ENCODE peak calls at places on chromosome 2, in eight cellular contexts. N, I, K, F, X, C, T and A are unnamed samples.
A peak's percentile ranks its signal among the peaks of the same experiment; 100 is the strongest.

GRCh38 chr2:159124931-159125467 is 156.6 kb downstream of the TANC1 start:
- DNase-seq in K (no peak), I (no peak), X (no peak), N (no peak), C (no peak), F (peak; percentile 36), T (no peak), A (no peak)

GRCh38 chr2:120287183-120288015 is 34.7 kb downstream of the RALB start:
- DNase-seq in K (no peak), C (no peak), T (no peak), N (peak; percentile 38), X (no peak), F (no peak), I (no peak), A (no peak)

GRCh38 chr2:102048465-102048864 is 56.7 kb downstream of the IL1R2 start:
- DNase-seq in F (peak; percentile 46), K (peak; percentile 39), X (peak; percentile 83), N (no peak), I (no peak), C (no peak), T (peak; percentile 53), A (no peak)

GRCh38 chr2:45370367-45370766 is 240.7 kb downstream of the SRBD1 start:
- DNase-seq in I (no peak), X (no peak), F (no peak), N (no peak), T (no peak), C (no peak), K (no peak), A (no peak)

GRCh38 chr2:50611261-50612020 is 420.5 kb downstream of the NRXN1 start:
- DNase-seq in X (no peak), T (no peak), N (no peak), C (no peak), F (no peak), I (no peak), K (no peak), A (no peak)

GRCh38 chr2:230885467-230886130 is 20.9 kb downstream of the ITM2C start:
- DNase-seq in K (no peak), T (no peak), X (no peak), N (no peak), F (no peak), C (peak; percentile 39), I (no peak), A (no peak)

GRCh38 chr2:227504700-227505099 is 32.7 kb downstream of the AGFG1 start:
- DNase-seq in F (no peak), I (no peak), K (no peak), X (no peak), N (no peak), T (no peak), C (no peak), A (no peak)

GRCh38 chr2:153499439-153499838 is 20.9 kb upstream of the RPRM start:
- DNase-seq in K (no peak), C (no peak), X (no peak), T (no peak), F (no peak), N (no peak), I (no peak), A (peak; percentile 80)

GRCh38 chr2:73110622-73111299 is 2.0 kb downstream of the RAB11FIP5 start:
- DNase-seq in K (no peak), F (peak; percentile 20), N (no peak), C (peak; percentile 23), I (no peak), T (no peak), X (no peak), A (no peak)

GRCh38 chr2:226618875-226619605 is 180.6 kb downstream of the IRS1 start:
- DNase-seq in K (no peak), C (no peak), F (no peak), X (no peak), I (no peak), N (no peak), T (no peak), A (no peak)

GRCh38 chr2:111120253-111121027 is at the start of gene BCL2L11:
- DNase-seq in K (peak; percentile 89), F (peak; percentile 96), T (peak; percentile 81), C (peak; percentile 94), X (peak; percentile 94), N (peak; percentile 70), I (peak; percentile 94), A (no peak)
- TF ChIP-seq POLR2A in K (peak; percentile 64), F (peak; percentile 64), T (peak; percentile 88), C (peak; percentile 77), X (no peak), N (peak; percentile 90), I (peak; percentile 66), A (peak; percentile 29)

DNA sequence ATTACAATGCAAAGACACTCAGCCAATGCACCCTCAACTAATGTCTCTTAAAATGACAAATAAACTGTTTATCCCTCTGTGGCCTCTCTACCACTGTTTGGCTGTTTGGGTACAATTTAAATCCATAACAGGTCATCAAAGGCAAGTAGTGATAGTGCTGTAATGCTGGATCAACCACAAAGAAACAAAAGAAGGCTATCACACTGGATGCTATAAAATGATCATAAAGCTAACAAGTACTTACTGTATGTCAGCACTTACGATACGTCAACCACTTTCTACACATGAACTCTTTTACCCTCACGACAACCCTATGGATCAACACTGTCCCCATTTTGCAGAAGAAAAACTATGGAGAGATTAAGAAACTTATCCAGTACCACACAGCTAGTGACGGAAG is 54.1 kb downstream of the RNU4ATAC start:
- DNase-seq in N (no peak), I (no peak), X (no peak), K (no peak), C (no peak), T (no peak), F (no peak), A (no peak)
- TF ChIP-seq EP300 in N (no peak), I (no peak), X (no peak), K (no peak), C (no peak), T (no peak), F (no peak), A (no peak)

DNA sequence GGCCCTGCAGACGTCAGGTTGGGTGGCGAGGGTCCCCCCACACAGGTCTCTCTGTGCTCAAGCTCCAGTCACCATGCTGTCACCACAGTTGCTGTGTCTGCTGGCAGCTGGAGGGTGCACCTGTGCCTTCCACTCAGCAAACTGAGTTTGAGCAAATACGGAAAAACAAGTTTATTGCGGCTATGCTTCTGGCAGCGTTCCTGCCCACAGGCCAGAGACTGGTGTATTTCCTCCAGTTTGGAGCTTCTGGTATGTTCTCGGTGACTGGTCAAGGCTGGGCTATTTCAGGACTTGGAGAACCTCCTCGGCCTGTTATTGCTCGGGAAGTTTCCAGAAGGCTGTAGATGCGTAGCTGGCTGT is 132.6 kb downstream of the SEPTIN10 start:
- DNase-seq in F (peak; percentile 77), I (no peak), X (no peak), C (no peak), T (no peak), K (no peak), N (no peak), A (no peak)
- H3K27ac ChIP-seq in F (peak overlapping the region; percentile 47), I (no peak overlapping the region), X (no peak overlapping the region), C (no peak overlapping the region), T (no peak overlapping the region), K (no peak overlapping the region), N (no peak overlapping the region), A (no peak overlapping the region)

GRCh38 chr2:62296833-62297641 is 101.1 kb downstream of the B3GNT2 start:
- DNase-seq in F (no peak), T (no peak), C (peak; percentile 75), X (no peak), K (no peak), N (no peak), I (no peak), A (no peak)

GRCh38 chr2:62293151-62293489 is 97.2 kb downstream of the B3GNT2 start:
- DNase-seq in X (no peak), C (no peak), I (no peak), F (no peak), N (no peak), T (no peak), K (no peak), A (no peak)

GRCh38 chr2:62293490-62294212 is 97.7 kb downstream of the B3GNT2 start:
- DNase-seq in N (no peak), X (peak; percentile 82), C (no peak), T (peak; percentile 40), F (peak; percentile 92), K (peak; percentile 45), I (no peak), A (no peak)

GRCh38 chr2:62297642-62298010 is 101.7 kb downstream of the B3GNT2 start:
- DNase-seq in C (peak; percentile 86), F (no peak), N (no peak), K (no peak), I (no peak), X (no peak), T (no peak), A (no peak)

GRCh38 chr2:62296034-62296832 is 100.3 kb downstream of the B3GNT2 start:
- DNase-seq in N (no peak), K (no peak), I (no peak), C (peak; percentile 94), X (no peak), T (no peak), F (no peak), A (no peak)
- TF ChIP-seq POLR2A in N (no peak), K (no peak), I (no peak), C (peak; percentile 78), X (no peak), T (no peak), F (no peak), A (no peak)

GRCh38 chr2:98346259-98347236 is at the start of gene CNGA3:
- DNase-seq in F (peak; percentile 15), T (no peak), K (no peak), N (no peak), C (peak; percentile 12), I (no peak), X (no peak), A (peak; percentile 70)
- TF ChIP-seq EP300 in F (no peak), T (no peak), K (no peak), N (no peak), C (no peak), I (no peak), X (no peak), A (no peak)

DNA sequence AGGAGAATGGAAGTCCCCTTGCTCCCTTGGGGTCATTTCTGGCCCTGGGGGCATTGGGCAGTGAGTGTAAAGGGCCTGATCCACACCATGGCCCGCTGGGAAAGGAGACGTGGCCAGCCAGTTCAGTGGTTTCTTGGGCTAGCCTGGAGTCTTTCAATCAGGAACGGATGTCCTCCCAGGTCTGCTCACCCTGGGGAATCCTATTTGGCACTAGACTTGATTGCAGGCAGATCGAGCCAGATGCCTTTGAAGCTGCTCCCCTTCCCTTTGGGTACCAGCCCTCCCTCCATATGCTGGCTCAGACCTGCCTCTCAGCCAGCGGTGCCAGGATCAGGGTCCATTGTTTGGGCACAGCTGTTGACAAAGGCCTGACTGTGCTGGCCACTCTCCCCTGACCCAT is 11.0 kb downstream of the FBLN7 start:
- DNase-seq in X (no peak), I (peak; percentile 44), K (no peak), C (no peak), T (no peak), F (no peak), N (no peak), A (peak; percentile 85)
- H3K27ac ChIP-seq in X (no peak overlapping the region), I (no peak overlapping the region), K (no peak overlapping the region), C (no peak overlapping the region), T (no peak overlapping the region), F (no peak overlapping the region), N (no peak overlapping the region), A (no peak overlapping the region)

GRCh38 chr2:238427435-238428162 is 872 bp downstream of the ASB1 start:
- DNase-seq in N (no peak), T (no peak), K (no peak), I (no peak), F (no peak), X (no peak), C (no peak), A (no peak)
- TF ChIP-seq POLR2A in N (no peak), T (no peak), K (no peak), I (no peak), F (no peak), X (no peak), C (no peak), A (no peak)